ENCODE peak calls at places on chromosomes 3 and 15, in nine cellular contexts. V, T, F, S, G, L, Y, O and K are unnamed samples.
A peak's percentile ranks its signal among the peaks of the same experiment; 100 is the strongest.

GRCh38 chr3:116102037-116102436 is 343.2 kb downstream of the LSAMP start:
- DNase-seq in F (no peak), S (no peak), T (no peak), L (no peak), G (no peak), Y (no peak), V (no peak), O (no peak), K (no peak)

GRCh38 chr3:13260259-13261103 is 159.6 kb downstream of the NUP210 start:
- DNase-seq in Y (no peak), G (no peak), L (no peak), T (no peak), V (no peak), S (no peak), O (no peak), F (no peak), K (no peak)

GRCh38 chr3:11273945-11274344 is 1.7 kb downstream of the ATG7 start:
- DNase-seq in O (no peak), V (no peak), Y (no peak), L (no peak), F (no peak), G (no peak), T (no peak), S (no peak), K (no peak)

GRCh38 chr3:16801223-16801622 is 83.5 kb upstream of the PLCL2 start:
- DNase-seq in V (no peak), G (no peak), S (no peak), T (no peak), Y (no peak), L (no peak), O (no peak), F (no peak), K (no peak)

GRCh38 chr3:42980909-42981308 is 1.8 kb downstream of the GASK1A start:
- DNase-seq in Y (no peak), O (no peak), V (no peak), G (no peak), F (no peak), T (no peak), S (no peak), L (no peak), K (no peak)

GRCh38 chr3:169581633-169582032 is 81.9 kb downstream of the MECOM start:
- DNase-seq in F (peak; percentile 57), V (no peak), T (no peak), Y (no peak), O (no peak), S (peak; percentile 38), L (no peak), G (no peak), K (no peak)

GRCh38 chr3:39378092-39378491 is 5.1 kb upstream of the SLC25A38 start:
- DNase-seq in Y (peak; percentile 68), V (no peak), S (peak; percentile 11), L (peak; percentile 45), F (peak; percentile 14), O (peak; percentile 50), G (no peak), T (peak; percentile 36), K (peak; percentile 82)

GRCh38 chr3:3366391-3366790 is 186.9 kb upstream of the CRBN start:
- DNase-seq in V (no peak), F (no peak), O (no peak), G (no peak), T (no peak), L (no peak), Y (no peak), S (no peak), K (no peak)

DNA sequence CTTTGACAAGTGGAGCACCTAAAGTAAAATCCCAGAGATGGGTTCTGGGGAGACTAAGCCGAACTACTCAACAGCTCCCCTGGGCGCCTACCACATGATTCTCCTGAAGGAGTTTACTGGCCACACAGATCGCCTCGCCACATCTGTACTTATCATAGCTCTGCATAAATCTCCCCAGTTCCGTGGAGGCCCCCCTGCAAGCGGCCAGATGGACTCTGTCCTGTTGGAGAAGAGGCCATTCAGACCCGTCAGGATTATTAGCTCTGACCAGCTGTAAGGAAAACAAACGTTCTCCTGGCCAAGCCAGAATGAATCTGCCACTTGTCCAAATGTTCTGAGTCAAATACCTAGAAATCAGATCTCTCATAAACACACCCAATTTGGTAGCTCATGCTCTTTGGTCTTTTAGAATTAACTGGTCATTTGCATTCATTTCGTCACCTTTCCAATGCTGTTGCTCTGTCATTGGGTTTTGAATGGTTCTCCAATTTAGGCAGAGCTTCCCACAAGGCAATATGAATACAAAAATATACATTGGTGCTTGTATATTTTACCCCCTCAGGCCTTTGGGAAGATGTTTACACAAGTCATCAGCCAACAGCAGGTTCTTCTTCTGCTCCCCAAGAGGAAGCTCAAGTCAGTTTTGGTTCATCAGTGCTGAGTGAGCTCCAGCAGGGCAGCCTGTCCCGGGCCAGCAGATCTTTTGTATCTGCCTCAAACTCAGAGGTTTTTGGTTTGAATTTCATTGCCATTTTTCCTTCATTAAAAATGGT is 124.5 kb downstream of the THSD4 start:
- DNase-seq in V (no peak), T (no peak), G (no peak), O (no peak), L (no peak), F (no peak), S (no peak), Y (no peak), K (no peak)
- H3K27ac ChIP-seq in V (no peak overlapping the region), T (no peak overlapping the region), G (no peak overlapping the region), O (no peak overlapping the region), L (no peak overlapping the region), F (no peak overlapping the region), S (no peak overlapping the region), Y (no peak overlapping the region), K (no peak overlapping the region)

DNA sequence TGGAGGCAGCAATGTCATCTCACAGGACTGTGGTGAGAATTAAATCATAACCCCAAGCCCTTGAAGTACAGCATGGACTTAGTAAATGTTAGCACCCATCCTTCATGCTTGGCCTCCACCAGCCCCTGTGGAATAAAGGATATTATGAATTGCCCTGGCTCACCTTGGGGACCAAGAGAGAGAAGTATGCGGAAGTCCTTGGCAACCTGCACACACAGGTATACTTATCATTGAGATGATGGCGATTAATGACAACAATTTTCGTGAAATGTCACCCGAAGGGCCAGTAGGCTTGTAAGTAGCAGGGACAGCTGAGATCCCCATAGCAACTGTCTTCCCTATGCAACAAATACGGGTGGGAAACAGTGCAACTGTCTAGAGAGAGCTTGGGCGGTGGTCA is 102.0 kb downstream of the FAM43A start:
- DNase-seq in O (no peak), F (no peak), V (no peak), Y (no peak), T (no peak), G (no peak), L (no peak), S (no peak), K (no peak)
- H3K9me3 ChIP-seq in O (no peaks in the 10 kb centered on the region), F (no peaks in the 10 kb centered on the region), V (no peaks in the 10 kb centered on the region), Y (no peaks in the 10 kb centered on the region), T (no peaks in the 10 kb centered on the region), G (no peaks in the 10 kb centered on the region), L (no peaks in the 10 kb centered on the region), S (no peaks in the 10 kb centered on the region), K (no peaks in the 10 kb centered on the region)

DNA sequence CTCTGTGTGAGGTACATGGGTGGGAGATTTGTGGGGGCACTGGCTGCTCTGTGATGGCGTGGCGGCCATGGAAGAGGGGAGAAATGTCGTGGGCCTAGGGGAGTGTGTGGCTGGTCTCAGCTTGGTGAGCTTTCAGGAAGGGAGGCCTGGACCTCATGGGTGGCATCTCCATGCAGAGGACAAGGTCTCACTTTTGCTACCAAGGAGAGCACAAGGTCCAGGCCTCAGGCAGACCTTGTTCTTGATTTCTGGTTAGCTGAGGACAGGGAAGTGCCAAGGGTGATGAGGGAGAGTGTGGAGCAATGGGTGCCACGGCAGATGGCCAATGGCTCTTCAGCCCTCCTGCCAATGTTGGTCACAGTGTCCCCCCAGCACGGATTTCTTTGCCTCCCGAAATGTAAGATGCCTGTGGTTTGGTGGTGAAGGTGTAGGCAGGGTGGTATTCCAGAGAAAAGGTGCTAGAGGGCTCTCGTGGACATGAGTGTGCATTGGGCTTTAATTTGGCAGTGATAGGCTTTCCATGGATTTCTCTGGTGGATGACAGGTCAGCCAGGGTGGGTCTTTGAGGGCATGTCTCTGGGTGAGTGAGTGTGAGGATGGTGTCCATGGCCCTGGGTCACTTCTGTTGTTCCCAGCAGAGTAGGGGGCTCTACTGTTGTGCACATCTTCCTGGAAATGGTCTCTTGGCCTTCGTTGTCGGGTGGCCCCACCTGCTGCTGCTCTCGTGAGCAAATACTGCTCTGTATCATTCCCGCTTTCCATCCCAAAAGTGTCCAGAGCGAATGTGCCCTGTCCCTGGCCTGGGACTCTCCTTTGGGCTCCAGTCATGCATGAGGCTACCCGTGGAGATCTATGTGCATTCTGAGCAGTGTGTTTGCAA is 108.0 kb downstream of the SNRPN start:
- DNase-seq in L (no peak), V (no peak), Y (no peak), S (no peak), G (no peak), F (no peak), O (no peak), T (no peak), K (no peak)
- H3K4me3 ChIP-seq in L (no peak overlapping the region), V (no peak overlapping the region), Y (peak overlapping the region; percentile 11), S (no peak overlapping the region), G (no peak overlapping the region), F (no peak overlapping the region), O (no peak overlapping the region), T (no peak overlapping the region), K (no peak overlapping the region)

GRCh38 chr3:51374456-51374855 is 10.6 kb upstream of the MANF start:
- DNase-seq in L (no peak), F (no peak), Y (no peak), G (no peak), S (no peak), O (no peak), V (no peak), T (no peak), K (no peak)

GRCh38 chr3:51375571-51375970 is 9.5 kb upstream of the MANF start:
- DNase-seq in O (no peak), G (peak; percentile 18), T (no peak), S (no peak), V (no peak), L (no peak), F (no peak), Y (no peak), K (no peak)

GRCh38 chr3:51371943-51372557 is 13.0 kb upstream of the MANF start:
- DNase-seq in F (peak; percentile 71), V (no peak), S (peak; percentile 62), T (no peak), Y (peak; percentile 65), L (peak; percentile 51), O (peak; percentile 56), G (peak; percentile 37), K (peak; percentile 57)

GRCh38 chr3:51375136-51375535 is 10.0 kb upstream of the MANF start:
- DNase-seq in G (peak; percentile 26), T (no peak), Y (no peak), F (no peak), L (no peak), V (no peak), O (no peak), S (no peak), K (no peak)

DNA sequence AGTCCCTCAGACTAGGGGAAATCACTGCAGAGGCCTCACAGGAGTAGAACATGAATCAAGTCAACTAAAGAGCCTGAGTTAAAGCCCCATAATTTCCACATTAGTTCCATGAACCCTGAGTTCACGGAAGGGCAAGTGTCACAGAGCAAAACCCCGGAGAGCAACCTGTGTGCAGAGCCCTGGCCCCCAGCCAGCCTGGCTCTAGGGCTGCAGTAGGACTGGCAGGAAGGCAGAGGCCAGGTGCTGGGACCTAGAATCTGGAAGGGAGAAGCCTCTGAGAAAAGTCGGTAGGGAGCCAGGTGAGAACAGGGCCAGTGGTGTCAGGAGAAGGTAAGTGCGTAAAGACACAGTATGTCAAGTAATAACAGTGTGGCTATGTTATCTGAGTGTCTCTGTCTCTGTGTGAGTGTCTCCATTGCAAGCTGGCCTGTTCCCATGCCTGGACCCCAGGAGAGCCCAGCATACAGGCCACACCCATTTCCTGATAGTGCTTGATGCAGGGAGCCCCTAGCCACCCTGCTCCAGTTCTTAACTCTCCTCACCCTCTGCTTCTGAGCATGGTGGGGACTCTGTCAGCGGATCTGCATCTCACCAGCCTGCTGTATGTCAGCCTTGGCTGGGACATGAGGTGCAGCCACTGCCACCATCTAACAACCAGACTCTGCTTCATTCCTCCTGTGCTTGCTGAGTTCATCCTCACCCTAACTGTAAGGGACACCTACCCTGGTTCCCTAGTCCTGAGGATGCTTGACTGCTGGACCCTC is 11.3 kb upstream of the MANF start:
- DNase-seq in F (no peak), O (no peak), L (no peak), G (peak; percentile 11), T (no peak), V (no peak), S (no peak), Y (no peak), K (no peak)
- H3K27ac ChIP-seq in F (no peak overlapping the region), O (no peak overlapping the region), L (no peak overlapping the region), G (no peak overlapping the region), T (no peak overlapping the region), V (no peak overlapping the region), S (no peak overlapping the region), Y (no peak overlapping the region), K (no peak overlapping the region)